ENCODE peak calls at places on chromosomes 4 and X, in seven cellular contexts. C is BJ, I is AG04449, Z is cardiac muscle cell, G is right lobe of liver, W is heart right ventricle, U is ascending aorta. Y is an unnamed sample.

GRCh38 chr4:113979157-113979972 is at the start of gene ARSJ:
- DNase-seq in C (no peak), I (no peak), Z (peak), G (peak), W (peak), U (peak), Y (peak)

GRCh38 chrX:38891641-38892413 is 90.6 kb downstream of the MID1IP1 start:
- DNase-seq in C (no peak), I (no peak), Z (no peak), G (no peak), W (no peak), U (no peak), Y (no peak)

GRCh38 chr4:2412534-2412884 is 5.9 kb downstream of the ZFYVE28 start:
- DNase-seq in C (no peak), I (no peak), Z (no peak), G (no peak), W (no peak), U (no peak), Y (no peak)

GRCh38 chrX:130125090-130125489 is 14.8 kb upstream of the ELF4 start:
- DNase-seq in C (no peak), I (no peak), Z (peak), G (no peak), W (peak), U (peak), Y (no peak)

GRCh38 chr4:20577702-20578101 is 122.6 kb upstream of the PACRGL start:
- DNase-seq in C (no peak), I (no peak), Z (no peak), G (no peak), W (no peak), U (no peak), Y (no peak)

GRCh38 chrX:90617710-90618325 is 696.1 kb downstream of the TGIF2LX start:
- DNase-seq in C (no peak), I (no peak), Z (no peak), G (no peak), W (no peak), U (no peak), Y (no peak)

GRCh38 chr4:10095296-10095991 is 21.2 kb downstream of the WDR1 start:
- DNase-seq in C (no peak), I (no peak), Z (no peak), G (no peak), W (no peak), U (no peak), Y (no peak)

GRCh38 chr4:13605330-13605729 is 22.2 kb downstream of the BOD1L1 start:
- DNase-seq in C (no peak), I (no peak), Z (no peak), G (no peak), W (no peak), U (no peak), Y (no peak)

GRCh38 chr4:155208258-155209054 is at the start of gene NPY2R:
- DNase-seq in C (no peak), I (no peak), Z (no peak), G (no peak), W (no peak), U (no peak), Y (no peak)

GRCh38 chr4:65552071-65552470 is 118.2 kb downstream of the EPHA5 start:
- DNase-seq in C (no peak), I (no peak), Z (no peak), G (no peak), W (no peak), U (no peak), Y (no peak)

GRCh38 chrX:45360571-45360970 is 159.9 kb upstream of the DIPK2B start:
- DNase-seq in C (no peak), I (no peak), Z (no peak), G (no peak), W (no peak), U (no peak), Y (no peak)

GRCh38 chrX:68343551-68343950 is 89.7 kb downstream of the OPHN1 start:
- DNase-seq in C (no peak), I (peak), Z (no peak), G (no peak), W (no peak), U (no peak), Y (no peak)

GRCh38 chrX:44344194-44344593 is 722 bp upstream of the EFHC2 start:
- DNase-seq in C (no peak), I (no peak), Z (no peak), G (no peak), W (no peak), U (no peak), Y (no peak)

GRCh38 chr4:78689700-78690318 is 86.3 kb upstream of the BMP2K start:
- DNase-seq in C (no peak), I (no peak), Z (no peak), G (no peak), W (no peak), U (no peak), Y (no peak)

GRCh38 chr4:142815834-142816233 is 30.3 kb downstream of the INPP4B start:
- DNase-seq in C (peak), I (no peak), Z (peak), G (no peak), W (no peak), U (no peak), Y (peak)

GRCh38 chr4:15239866-15240265 is 188.0 kb upstream of the C1QTNF7 start:
- DNase-seq in C (no peak), I (no peak), Z (peak), G (no peak), W (peak), U (no peak), Y (no peak)

GRCh38 chr4:72169861-72170260 is 138.1 kb downstream of the NPFFR2 start:
- DNase-seq in C (no peak), I (no peak), Z (no peak), G (no peak), W (no peak), U (no peak), Y (no peak)

GRCh38 chr4:7802093-7802726 is 137.5 kb downstream of the AFAP1 start:
- DNase-seq in C (peak), I (no peak), Z (peak), G (no peak), W (peak), U (no peak), Y (peak)

GRCh38 chrX:24034485-24034884 is 7.5 kb upstream of the KLHL15 start:
- DNase-seq in C (no peak), I (no peak), Z (no peak), G (no peak), W (no peak), U (no peak), Y (no peak)

GRCh38 chr4:153929651-153930050 is 140.8 kb upstream of the SFRP2 start:
- DNase-seq in C (no peak), I (no peak), Z (no peak), G (no peak), W (no peak), U (no peak), Y (no peak)
- H3K4me3 ChIP-seq in C (no peak), I (no peak), Z (no peak), G (no peak), W (no peak), U (peak), Y (no peak)

GRCh38 chrX:135713795-135714194 is 356 bp downstream of the CT45A1 start:
- DNase-seq in C (no peak), I (no peak), Z (no peak), G (no peak), W (no peak), U (no peak), Y (no peak)

GRCh38 chrX:135707880-135708279 is 5.6 kb upstream of the CT45A1 start:
- DNase-seq in C (no peak), I (no peak), Z (peak), G (no peak), W (no peak), U (no peak), Y (no peak)
- TF ChIP-seq CTCF in C (peak), I (no peak), Z (no peak), G (peak), W (peak), U (no peak), Y (peak)

GRCh38 chr4:176277162-176277904 is 8.3 kb upstream of the ASB5 start:
- DNase-seq in C (no peak), I (no peak), Z (peak), G (peak), W (peak), U (no peak), Y (peak)
- H3K4me3 ChIP-seq in C (no peak), I (no peak), Z (no peak), G (no peak), W (no peak), U (peak), Y (no peak)

DNA sequence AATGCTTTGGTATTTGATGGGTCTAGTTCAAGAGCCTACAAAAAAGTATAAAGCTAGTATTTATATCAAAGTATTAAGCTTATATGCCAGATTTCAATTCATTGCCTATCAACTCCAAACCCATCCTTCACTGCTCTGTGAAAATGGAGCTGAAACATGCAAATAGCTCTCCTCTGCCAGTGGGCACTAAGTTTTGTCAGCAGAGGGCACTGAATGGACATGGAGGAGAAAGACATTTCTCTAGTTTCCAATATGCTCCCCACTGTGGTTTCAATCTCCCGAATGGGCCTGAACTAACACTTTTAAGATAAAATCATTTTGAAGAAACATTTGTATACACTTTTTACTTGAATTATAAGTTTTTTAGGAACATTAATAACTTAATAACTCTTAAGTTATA is 12.4 kb downstream of the PPID start:
- DNase-seq in C (no peak), I (no peak), Z (peak), G (no peak), W (no peak), U (no peak), Y (no peak)
- TF ChIP-seq CTCF in C (peak), I (peak), Z (peak), G (peak), W (peak), U (peak), Y (peak)

GRCh38 chr4:189807031-189807430 is 133.6 kb upstream of the FRG1 start:
- DNase-seq in C (no peak), I (no peak), Z (no peak), G (no peak), W (no peak), U (no peak), Y (no peak)

GRCh38 chr4:189804884-189805283 is 135.8 kb upstream of the FRG1 start:
- DNase-seq in C (no peak), I (no peak), Z (no peak), G (no peak), W (peak), U (no peak), Y (no peak)

GRCh38 chr4:189815404-189816192 is 125.1 kb upstream of the FRG1 start:
- DNase-seq in C (no peak), I (no peak), Z (no peak), G (no peak), W (no peak), U (no peak), Y (no peak)

GRCh38 chr4:189806506-189806905 is 134.2 kb upstream of the FRG1 start:
- DNase-seq in C (no peak), I (no peak), Z (no peak), G (no peak), W (no peak), U (no peak), Y (no peak)

GRCh38 chr4:189809885-189810284 is 130.8 kb upstream of the FRG1 start:
- DNase-seq in C (no peak), I (no peak), Z (no peak), G (no peak), W (no peak), U (no peak), Y (no peak)
- H3K4me3 ChIP-seq in C (no peak), I (no peak), Z (no peak), G (no peak), W (no peak), U (no peak), Y (no peak)

GRCh38 chr4:47836655-47837581 is 949 bp downstream of the CORIN start:
- DNase-seq in C (no peak), I (no peak), Z (peak), G (peak), W (peak), U (no peak), Y (peak)
- TF ChIP-seq CTCF in C (peak), I (peak), Z (peak), G (peak), W (peak), U (peak), Y (peak)

GRCh38 chr4:138188406-138189084 is 53.6 kb downstream of the SLC7A11 start:
- DNase-seq in C (peak), I (no peak), Z (no peak), G (no peak), W (no peak), U (no peak), Y (no peak)

GRCh38 chr4:138186264-138186663 is 55.9 kb downstream of the SLC7A11 start:
- DNase-seq in C (no peak), I (no peak), Z (no peak), G (no peak), W (no peak), U (no peak), Y (no peak)

GRCh38 chr4:138192113-138192512 is 50.0 kb downstream of the SLC7A11 start:
- DNase-seq in C (peak), I (no peak), Z (no peak), G (no peak), W (no peak), U (no peak), Y (no peak)

GRCh38 chr4:138190452-138190858 is 51.7 kb downstream of the SLC7A11 start:
- DNase-seq in C (no peak), I (no peak), Z (no peak), G (no peak), W (no peak), U (no peak), Y (no peak)

GRCh38 chr4:138189212-138189611 is 52.9 kb downstream of the SLC7A11 start:
- DNase-seq in C (no peak), I (no peak), Z (no peak), G (no peak), W (no peak), U (no peak), Y (no peak)
- H3K4me3 ChIP-seq in C (no peak), I (no peak), Z (no peak), G (no peak), W (no peak), U (no peak), Y (no peak)

DNA sequence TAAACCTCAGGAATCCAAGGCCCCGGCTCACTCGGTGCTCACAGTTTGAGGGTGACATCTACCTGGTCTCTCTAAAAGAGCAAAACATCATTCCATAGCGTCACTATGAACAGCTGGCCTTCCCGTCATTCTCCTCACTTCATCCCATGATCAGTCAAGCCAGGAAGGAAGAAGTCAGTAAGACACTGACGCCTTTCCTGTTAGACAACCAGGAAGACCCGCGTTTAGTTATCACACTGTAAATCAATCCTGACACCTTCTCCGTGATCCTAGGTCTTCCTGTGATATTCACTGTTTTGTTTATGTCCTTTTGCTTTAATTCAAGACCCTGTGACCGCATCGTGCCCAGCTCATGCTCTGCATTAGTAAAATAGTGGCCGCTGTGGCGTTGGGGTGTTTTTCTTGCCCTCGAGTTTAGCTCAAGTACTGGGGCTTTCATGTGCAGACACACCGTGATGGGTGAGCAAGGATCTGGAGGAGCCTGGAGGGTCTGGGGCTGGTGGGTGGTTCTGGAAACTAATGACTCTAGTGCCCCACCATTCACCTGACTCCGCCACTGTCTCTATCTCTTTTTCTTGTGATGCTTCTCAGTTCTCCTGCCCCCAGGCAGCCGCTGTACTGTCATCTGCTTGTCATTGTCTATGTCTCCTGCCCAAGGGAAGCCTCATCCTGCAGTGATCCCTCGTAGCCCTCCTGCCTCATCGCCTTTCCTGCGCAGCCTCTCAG is 31.4 kb upstream of the CDKN2AIP start:
- DNase-seq in C (no peak), I (no peak), Z (no peak), G (no peak), W (no peak), U (no peak), Y (no peak)
- TF ChIP-seq CTCF in C (no peak), I (no peak), Z (no peak), G (no peak), W (no peak), U (no peak), Y (no peak)

GRCh38 chrX:13419918-13420317 is 100.1 kb upstream of the ATXN3L start:
- DNase-seq in C (no peak), I (no peak), Z (no peak), G (no peak), W (no peak), U (no peak), Y (no peak)
- H3K4me3 ChIP-seq in C (no peak), I (no peak), Z (no peak), G (no peak), W (no peak), U (no peak), Y (no peak)

Y was measured in AG09309.